ENCODE peak calls at places on chromosomes 3 and 15, in six cellular contexts. One of them, this sample, is unnamed.

GRCh38 chr3:55551644-55552043 is 64.5 kb upstream of the WNT5A start:
- DNase-seq in ELR: no peak
- DNase-seq in NCI-H2081: no peak
- DNase-seq in AG10803: no peak
- DNase-seq in cardiac fibroblast: no peak
- DNase-seq in Panc1: no peak
- DNase-seq in this sample: no peak

GRCh38 chr3:130537609-130538304 is 20.8 kb downstream of the COL6A6 start:
- DNase-seq in AG10803: no peak
- DNase-seq in NCI-H2081: no peak
- DNase-seq in Panc1: no peak
- DNase-seq in ELR: no peak
- DNase-seq in cardiac fibroblast: peak
- DNase-seq in this sample: no peak

GRCh38 chr15:36362508-36362907 is 216.9 kb upstream of the CDIN1 start:
- DNase-seq in AG10803: peak
- DNase-seq in Panc1: no peak
- DNase-seq in ELR: no peak
- DNase-seq in cardiac fibroblast: peak
- DNase-seq in NCI-H2081: no peak
- DNase-seq in this sample: no peak

GRCh38 chr15:57761562-57761961 is 55.0 kb downstream of the POLR2M start:
- DNase-seq in cardiac fibroblast: no peak
- DNase-seq in AG10803: no peak
- DNase-seq in Panc1: no peak
- DNase-seq in NCI-H2081: no peak
- DNase-seq in ELR: no peak
- DNase-seq in this sample: no peak

GRCh38 chr3:161969867-161970266 is 473.3 kb downstream of the OTOL1 start:
- DNase-seq in NCI-H2081: no peak
- DNase-seq in ELR: no peak
- DNase-seq in Panc1: no peak
- DNase-seq in cardiac fibroblast: no peak
- DNase-seq in AG10803: peak
- DNase-seq in this sample: no peak

GRCh38 chr3:24302382-24302781 is 192.3 kb downstream of the THRB start:
- DNase-seq in cardiac fibroblast: no peak
- DNase-seq in AG10803: no peak
- DNase-seq in ELR: no peak
- DNase-seq in Panc1: no peak
- DNase-seq in NCI-H2081: no peak
- DNase-seq in this sample: no peak

GRCh38 chr3:157129782-157130137 is 30.2 kb downstream of the CCNL1 start:
- DNase-seq in ELR: no peak
- DNase-seq in NCI-H2081: no peak
- DNase-seq in AG10803: no peak
- DNase-seq in cardiac fibroblast: no peak
- DNase-seq in Panc1: no peak
- DNase-seq in this sample: no peak

GRCh38 chr3:45084820-45085816 is 59.0 kb downstream of the CLEC3B start:
- DNase-seq in ELR: peak
- DNase-seq in AG10803: peak
- DNase-seq in NCI-H2081: no peak
- DNase-seq in Panc1: no peak
- DNase-seq in cardiac fibroblast: peak
- DNase-seq in this sample: no peak

GRCh38 chr3:177679568-177680441 is 482.5 kb upstream of the TBL1XR1 start:
- DNase-seq in ELR: peak
- DNase-seq in cardiac fibroblast: peak
- DNase-seq in Panc1: no peak
- DNase-seq in AG10803: peak
- DNase-seq in NCI-H2081: no peak
- DNase-seq in this sample: no peak

GRCh38 chr3:87461443-87461842 is 185.1 kb upstream of the POU1F1 start:
- DNase-seq in AG10803: no peak
- DNase-seq in cardiac fibroblast: no peak
- DNase-seq in Panc1: no peak
- DNase-seq in ELR: no peak
- DNase-seq in NCI-H2081: no peak
- DNase-seq in this sample: no peak

GRCh38 chr15:55694652-55695150 is 48.3 kb downstream of the PRTG start:
- DNase-seq in cardiac fibroblast: no peak
- DNase-seq in AG10803: no peak
- DNase-seq in Panc1: no peak
- DNase-seq in NCI-H2081: no peak
- DNase-seq in ELR: peak
- DNase-seq in this sample: no peak

GRCh38 chr15:65194826-65195541 is 9.8 kb upstream of the CLPX start:
- DNase-seq in NCI-H2081: no peak
- DNase-seq in ELR: no peak
- DNase-seq in Panc1: no peak
- DNase-seq in AG10803: peak
- DNase-seq in cardiac fibroblast: no peak
- DNase-seq in this sample: no peak

GRCh38 chr3:45503904-45504651 is 90.5 kb upstream of the LIMD1 start:
- DNase-seq in AG10803: no peak
- DNase-seq in cardiac fibroblast: no peak
- DNase-seq in NCI-H2081: no peak
- DNase-seq in Panc1: no peak
- DNase-seq in ELR: no peak
- DNase-seq in this sample: no peak

GRCh38 chr3:113697192-113698090 is 999 bp upstream of the USF3 start:
- DNase-seq in Panc1: no peak
- DNase-seq in NCI-H2081: peak
- DNase-seq in ELR: peak
- DNase-seq in AG10803: peak
- DNase-seq in cardiac fibroblast: peak
- DNase-seq in this sample: peak

GRCh38 chr3:120706950-120707349 is 24.9 kb upstream of the HGD start:
- DNase-seq in Panc1: no peak
- DNase-seq in AG10803: no peak
- DNase-seq in NCI-H2081: no peak
- DNase-seq in ELR: no peak
- DNase-seq in cardiac fibroblast: no peak
- DNase-seq in this sample: no peak

GRCh38 chr3:123281406-123281805 is 79.7 kb downstream of the SEC22A start:
- DNase-seq in ELR: no peak
- DNase-seq in AG10803: no peak
- DNase-seq in Panc1: no peak
- DNase-seq in NCI-H2081: no peak
- DNase-seq in cardiac fibroblast: no peak
- DNase-seq in this sample: no peak

GRCh38 chr15:88745696-88746095 is 57.5 kb upstream of the ACAN start:
- DNase-seq in ELR: peak
- DNase-seq in AG10803: peak
- DNase-seq in Panc1: no peak
- DNase-seq in NCI-H2081: no peak
- DNase-seq in cardiac fibroblast: peak
- DNase-seq in this sample: no peak

GRCh38 chr3:45208587-45208986 is 17.5 kb downstream of the TMEM158 start:
- DNase-seq in ELR: no peak
- DNase-seq in AG10803: no peak
- DNase-seq in cardiac fibroblast: no peak
- DNase-seq in NCI-H2081: no peak
- DNase-seq in Panc1: no peak
- DNase-seq in this sample: no peak

GRCh38 chr15:63597033-63597790 is at the start of gene FBXL22:
- DNase-seq in cardiac fibroblast: no peak
- DNase-seq in NCI-H2081: no peak
- DNase-seq in Panc1: no peak
- DNase-seq in AG10803: peak
- DNase-seq in ELR: no peak
- DNase-seq in this sample: no peak

GRCh38 chr15:99592135-99592845 is 26.5 kb downstream of the MEF2A start:
- DNase-seq in AG10803: peak
- DNase-seq in Panc1: no peak
- DNase-seq in NCI-H2081: no peak
- DNase-seq in ELR: peak
- DNase-seq in cardiac fibroblast: peak
- DNase-seq in this sample: no peak

GRCh38 chr3:167575000-167575399 is 78.7 kb downstream of the WDR49 start:
- DNase-seq in AG10803: no peak
- DNase-seq in cardiac fibroblast: no peak
- DNase-seq in NCI-H2081: no peak
- DNase-seq in ELR: no peak
- DNase-seq in Panc1: no peak
- DNase-seq in this sample: no peak

GRCh38 chr3:42529463-42529862 is 27.0 kb downstream of the VIPR1 start:
- DNase-seq in cardiac fibroblast: no peak
- DNase-seq in NCI-H2081: no peak
- DNase-seq in AG10803: no peak
- DNase-seq in Panc1: no peak
- DNase-seq in ELR: no peak
- DNase-seq in this sample: no peak

GRCh38 chr15:25465835-25466234 is 27.0 kb upstream of the UBE3A start:
- DNase-seq in NCI-H2081: peak
- DNase-seq in cardiac fibroblast: no peak
- DNase-seq in AG10803: no peak
- DNase-seq in Panc1: no peak
- DNase-seq in ELR: no peak
- DNase-seq in this sample: no peak

GRCh38 chr3:108134555-108134880 is 43.7 kb upstream of the CD47 start:
- DNase-seq in AG10803: no peak
- DNase-seq in cardiac fibroblast: no peak
- DNase-seq in NCI-H2081: no peak
- DNase-seq in ELR: no peak
- DNase-seq in Panc1: no peak
- DNase-seq in this sample: no peak

GRCh38 chr3:117486709-117487394 is 777.3 kb downstream of the TUSC7 start:
- DNase-seq in Panc1: no peak
- DNase-seq in ELR: no peak
- DNase-seq in NCI-H2081: peak
- DNase-seq in AG10803: no peak
- DNase-seq in cardiac fibroblast: no peak
- DNase-seq in this sample: peak

GRCh38 chr3:194602580-194603300 is 30.5 kb downstream of the TMEM44 start:
- DNase-seq in Panc1: no peak
- DNase-seq in AG10803: no peak
- DNase-seq in cardiac fibroblast: no peak
- DNase-seq in ELR: no peak
- DNase-seq in NCI-H2081: no peak
- DNase-seq in this sample: no peak

GRCh38 chr3:98985406-98985805 is 83.9 kb upstream of the DCBLD2 start:
- DNase-seq in ELR: peak
- DNase-seq in cardiac fibroblast: peak
- DNase-seq in AG10803: no peak
- DNase-seq in NCI-H2081: no peak
- DNase-seq in Panc1: no peak
- DNase-seq in this sample: no peak

GRCh38 chr15:42100021-42100800 is 5.8 kb upstream of the PLA2G4D start:
- DNase-seq in ELR: peak
- DNase-seq in NCI-H2081: no peak
- DNase-seq in AG10803: no peak
- DNase-seq in cardiac fibroblast: no peak
- DNase-seq in Panc1: no peak
- DNase-seq in this sample: no peak

GRCh38 chr3:174822320-174822719 is 36.8 kb upstream of the NAALADL2 start:
- DNase-seq in cardiac fibroblast: no peak
- DNase-seq in ELR: no peak
- DNase-seq in Panc1: no peak
- DNase-seq in NCI-H2081: no peak
- DNase-seq in AG10803: peak
- DNase-seq in this sample: no peak

GRCh38 chr15:74343127-74343796 is 24.2 kb downstream of the CYP11A1 start:
- DNase-seq in AG10803: no peak
- DNase-seq in Panc1: no peak
- DNase-seq in NCI-H2081: no peak
- DNase-seq in cardiac fibroblast: no peak
- DNase-seq in ELR: no peak
- DNase-seq in this sample: no peak

GRCh38 chr3:187970106-187970505 is 183.9 kb upstream of the LPP start:
- DNase-seq in AG10803: no peak
- DNase-seq in Panc1: no peak
- DNase-seq in cardiac fibroblast: no peak
- DNase-seq in ELR: no peak
- DNase-seq in NCI-H2081: no peak
- DNase-seq in this sample: no peak